ENCODE peak calls at places on chromosomes 12 and 14, in eight cellular contexts. D is tibial artery, W is fibroblast of lung, L is GM23248, T is cardiac muscle cell, Y is upper lobe of right lung, C is prostate gland, B is vagina. N is an unnamed sample.

GRCh38 chr12:75438052-75438754 is 42.4 kb upstream of the GLIPR1 start:
- DNase-seq in W (no peak), D (peak; percentile 22), T (no peak), L (no peak), C (no peak), B (no peak), Y (no peak), N (no peak)

GRCh38 chr14:73753043-73753886 is 39.1 kb upstream of the PNMA1 start:
- DNase-seq in Y (peak; percentile 76), W (no peak), C (no peak), B (no peak), L (peak; percentile 51), T (peak; percentile 31), D (peak; percentile 72), N (no peak)

GRCh38 chr12:90024261-90024660 is 315.6 kb upstream of the ATP2B1 start:
- DNase-seq in D (no peak), T (no peak), C (no peak), L (peak; percentile 6), W (peak; percentile 50), Y (no peak), B (no peak), N (no peak)

GRCh38 chr14:89866458-89866857 is 88.1 kb downstream of the EFCAB11 start:
- DNase-seq in C (no peak), B (no peak), Y (no peak), D (no peak), T (no peak), W (no peak), L (no peak), N (no peak)

GRCh38 chr14:84566109-84566508 is 963.8 kb upstream of the FLRT2 start:
- DNase-seq in Y (no peak), T (no peak), B (no peak), D (no peak), L (no peak), C (no peak), W (no peak), N (no peak)

GRCh38 chr12:108295631-108296030 is 43.5 kb downstream of the CMKLR1 start:
- DNase-seq in B (no peak), C (no peak), W (no peak), T (no peak), D (no peak), L (no peak), Y (no peak), N (no peak)

GRCh38 chr14:39015360-39015961 is 87.6 kb downstream of the SEC23A start:
- DNase-seq in C (no peak), L (peak; percentile 71), D (no peak), Y (no peak), T (peak; percentile 61), B (no peak), W (peak; percentile 70), N (no peak)

GRCh38 chr12:66861157-66861750 is 182.4 kb upstream of the GRIP1 start:
- DNase-seq in T (peak; percentile 72), B (no peak), Y (peak; percentile 63), C (peak; percentile 53), D (peak; percentile 58), L (peak; percentile 66), W (peak; percentile 64), N (no peak)

GRCh38 chr12:104801005-104801404 is 157.1 kb downstream of the SLC41A2 start:
- DNase-seq in T (no peak), D (no peak), L (no peak), Y (no peak), C (no peak), W (no peak), B (no peak), N (no peak)

GRCh38 chr14:59483819-59484610 is at the start of the genes JKAMP and L3HYPDH:
- DNase-seq in C (peak; percentile 96), D (peak; percentile 98), B (peak; percentile 94), L (peak; percentile 99), W (peak; percentile 95), T (peak; percentile 99), Y (peak; percentile 99), N (peak; percentile 95)

GRCh38 chr12:42299392-42300308 is 26.2 kb downstream of the ZCRB1 start:
- DNase-seq in D (no peak), L (peak; percentile 57), T (no peak), Y (no peak), W (peak; percentile 52), C (no peak), B (no peak), N (no peak)

DNA sequence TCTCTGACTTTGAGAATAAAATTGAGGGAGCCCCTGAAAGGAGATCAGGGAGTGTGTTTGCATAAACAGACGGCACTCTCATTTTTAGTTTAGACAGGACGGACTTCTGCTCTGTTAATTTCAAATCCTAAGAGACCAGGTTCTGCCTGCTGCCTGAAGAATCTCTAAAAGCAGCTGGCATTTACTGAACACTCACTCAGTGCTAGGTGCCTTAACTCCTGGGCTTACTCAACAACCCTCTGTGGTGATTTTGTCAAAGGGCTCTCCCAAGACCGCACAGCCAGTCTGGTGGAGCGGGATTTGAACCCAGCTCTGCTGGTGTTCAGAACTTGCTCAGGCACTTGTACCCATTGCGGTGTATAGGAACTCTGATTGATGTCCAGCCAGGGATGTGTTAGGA is 2.2 kb downstream of the ORAI1 start:
- DNase-seq in D (no peak), T (no peak), W (no peak), C (no peak), L (no peak), B (no peak), Y (no peak), N (no peak)
- H3K4me1 ChIP-seq in D (no peaks in the 10 kb centered on the region), T (peaks cover 36% of the 10 kb centered on the region), W (peaks cover 17% of the 10 kb centered on the region), C (no peaks in the 10 kb centered on the region), L (peaks cover 19% of the 10 kb centered on the region), B (peaks cover 62% of the 10 kb centered on the region), Y (peaks cover 50% of the 10 kb centered on the region), N (peaks cover 63% of the 10 kb centered on the region)

GRCh38 chr14:66508547-66508845 is 549 bp downstream of the GPHN start:
- DNase-seq in T (no peak), Y (no peak), B (no peak), L (no peak), D (no peak), W (no peak), C (no peak), N (no peak)

GRCh38 chr14:66511849-66512248 is 3.9 kb downstream of the GPHN start:
- DNase-seq in B (no peak), Y (no peak), L (no peak), T (no peak), D (no peak), W (no peak), C (no peak), N (no peak)

GRCh38 chr14:66507722-66508546 is at the start of gene GPHN:
- DNase-seq in W (peak; percentile 98), C (peak; percentile 96), L (peak; percentile 99), B (peak; percentile 97), T (peak; percentile 97), D (peak; percentile 95), Y (peak; percentile 98), N (peak; percentile 96)

GRCh38 chr14:66508846-66509621 is 1.1 kb downstream of the GPHN start:
- DNase-seq in W (peak; percentile 36), T (peak; percentile 57), L (peak; percentile 61), B (no peak), C (peak; percentile 37), Y (peak; percentile 73), D (peak; percentile 27), N (peak; percentile 41)

DNA sequence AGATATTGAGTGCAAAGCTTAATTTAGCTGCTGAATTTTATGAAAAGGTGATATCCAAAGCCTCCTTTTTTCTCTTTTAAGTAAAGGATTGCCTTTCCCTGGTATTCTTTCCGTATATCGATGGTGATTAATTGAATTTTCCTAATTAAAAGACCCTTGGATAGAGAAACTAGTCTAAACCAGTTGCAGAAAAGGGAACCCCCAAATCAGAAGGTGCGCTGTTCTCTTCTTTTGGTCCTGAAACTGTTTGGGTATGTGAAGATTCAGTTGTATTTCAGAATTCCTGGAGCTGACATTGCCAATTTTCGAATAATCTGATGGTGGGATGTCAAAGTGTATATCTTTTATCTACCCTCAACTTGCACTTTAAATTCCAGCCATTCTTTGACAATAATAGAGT is 1.9 kb downstream of the GPHN start:
- DNase-seq in Y (no peak), B (no peak), D (no peak), T (peak; percentile 16), C (no peak), W (peak; percentile 14), L (peak; percentile 18), N (no peak)
- H3K4me3 ChIP-seq in Y (peak overlapping the region; percentile 85), B (peak overlapping the region; percentile 83), D (peak overlapping the region; percentile 93), T (peak overlapping the region; percentile 83), C (peak overlapping the region; percentile 79), W (peak overlapping the region; percentile 95), L (peak overlapping the region; percentile 93), N (peak overlapping the region; percentile 87)

GRCh38 chr14:64725360-64725815 is 21.2 kb downstream of the PLEKHG3 start:
- DNase-seq in C (no peak), D (no peak), W (no peak), T (peak; percentile 63), B (no peak), Y (peak; percentile 32), L (no peak), N (peak; percentile 9)
- H3K4me1 ChIP-seq in C (peaks cover 6% of the 10 kb centered on the region), D (peaks cover 3% of the 10 kb centered on the region), W (peaks cover 21% of the 10 kb centered on the region), T (peaks cover 33% of the 10 kb centered on the region), B (peaks cover 65% of the 10 kb centered on the region), Y (peaks cover 33% of the 10 kb centered on the region), L (peaks cover 19% of the 10 kb centered on the region), N (peaks cover 3% of the 10 kb centered on the region)

GRCh38 chr12:9260931-9261330 is 52.7 kb upstream of the PZP start:
- DNase-seq in D (no peak), T (no peak), Y (no peak), L (no peak), B (no peak), W (peak; percentile 36), C (no peak), N (no peak)
- H3K4me3 ChIP-seq in D (no peak overlapping the region), T (no peak overlapping the region), Y (no peak overlapping the region), L (no peak overlapping the region), B (no peak overlapping the region), W (no peak overlapping the region), C (no peak overlapping the region), N (no peak overlapping the region)

DNA sequence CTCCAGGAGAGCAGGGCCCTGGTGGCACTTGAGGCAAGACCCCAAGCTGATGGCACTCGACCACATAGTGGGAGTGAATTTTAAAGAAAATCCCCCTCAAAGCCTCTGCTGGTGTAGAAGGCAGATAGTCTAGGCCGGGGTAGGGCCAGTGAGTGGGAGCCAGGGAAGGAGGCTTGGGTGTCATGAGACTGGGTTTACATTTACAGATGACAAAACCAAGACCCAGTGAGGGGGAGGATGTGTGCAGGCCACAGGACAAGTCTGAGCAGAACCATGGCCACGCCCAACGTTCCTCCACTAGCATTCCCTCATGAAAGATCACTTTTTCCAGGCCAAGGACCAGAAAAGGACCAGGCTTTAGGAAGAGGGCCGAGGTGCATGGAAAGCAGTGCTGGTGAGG is 42.0 kb downstream of the EVL start:
- DNase-seq in T (no peak), L (peak; percentile 14), W (no peak), C (no peak), B (no peak), Y (peak; percentile 76), D (peak; percentile 19), N (no peak)
- H3K4me1 ChIP-seq in T (peaks cover 7% of the 10 kb centered on the region), L (peaks cover 27% of the 10 kb centered on the region), W (peaks cover 12% of the 10 kb centered on the region), C (peaks cover 8% of the 10 kb centered on the region), B (peaks cover 63% of the 10 kb centered on the region), Y (peaks cover 61% of the 10 kb centered on the region), D (peaks cover 5% of the 10 kb centered on the region), N (peaks cover 40% of the 10 kb centered on the region)

N was measured in gastrocnemius medialis.